ENCODE peak calls at places on chromosome 12, in nine cellular contexts. G is stomach, T is neuronal stem cell, R is A549, D is esophagus muscularis mucosa, P is PC-3, W is H9, X is lung, S is fibroblast of lung. U is an unnamed sample.
A peak's percentile ranks its signal among the peaks of the same experiment; 100 is the strongest.

GRCh38 chr12:113049976-113050742 is 6.4 kb upstream of the DTX1 start:
- DNase-seq in G (no peak), T (no peak), R (peak; percentile 63), D (no peak), P (peak; percentile 36), W (peak; percentile 86), X (no peak), S (no peak), U (no peak)

GRCh38 chr12:52369220-52369619 is 1.9 kb upstream of the KRT85 start:
- DNase-seq in G (no peak), T (no peak), R (no peak), D (no peak), P (no peak), W (no peak), X (no peak), S (no peak), U (no peak)

GRCh38 chr12:121789800-121790748 is 3.4 kb downstream of the RHOF start:
- DNase-seq in G (peak; percentile 75), T (no peak), R (no peak), D (no peak), P (peak; percentile 87), W (no peak), X (peak; percentile 71), S (no peak), U (peak; percentile 73)

GRCh38 chr12:48198619-48198973 is 4.5 kb downstream of the OR10AD1 start:
- DNase-seq in G (peak; percentile 42), T (no peak), R (no peak), D (peak; percentile 91), P (no peak), W (peak; percentile 47), X (no peak), S (peak; percentile 31), U (no peak)

GRCh38 chr12:11949738-11950403 is 120.9 kb upstream of the BCL2L14 start:
- DNase-seq in G (peak; percentile 61), T (no peak), R (no peak), D (peak; percentile 60), P (no peak), W (no peak), X (no peak), S (no peak), U (no peak)

GRCh38 chr12:24478254-24478653 is 470.6 kb downstream of the BCAT1 start:
- DNase-seq in G (no peak), T (no peak), R (no peak), D (no peak), P (no peak), W (no peak), X (no peak), S (peak; percentile 30), U (no peak)

GRCh38 chr12:28340261-28340660 is 150.0 kb downstream of the CCDC91 start:
- DNase-seq in G (no peak), T (no peak), R (no peak), D (no peak), P (no peak), W (no peak), X (no peak), S (peak; percentile 35), U (no peak)

GRCh38 chr12:21941522-21942376 is 523 bp upstream of the ABCC9 start:
- DNase-seq in G (no peak), T (peak; percentile 32), R (no peak), D (no peak), P (no peak), W (peak; percentile 75), X (peak; percentile 51), S (peak; percentile 51), U (no peak)

GRCh38 chr12:3381059-3382047 is 109.7 kb upstream of the PRMT8 start:
- DNase-seq in G (no peak), T (no peak), R (no peak), D (peak; percentile 68), P (no peak), W (no peak), X (no peak), S (no peak), U (no peak)

GRCh38 chr12:56014205-56014604 is 6.6 kb upstream of the IKZF4 start:
- DNase-seq in G (no peak), T (no peak), R (no peak), D (no peak), P (peak; percentile 18), W (no peak), X (peak; percentile 53), S (no peak), U (no peak)

GRCh38 chr12:108306014-108306501 is 33.1 kb downstream of the CMKLR1 start:
- DNase-seq in G (no peak), T (peak; percentile 32), R (no peak), D (no peak), P (peak; percentile 53), W (no peak), X (no peak), S (peak; percentile 76), U (no peak)

GRCh38 chr12:69130064-69130463 is 109.3 kb upstream of the CPSF6 start:
- DNase-seq in G (no peak), T (no peak), R (no peak), D (peak; percentile 14), P (no peak), W (no peak), X (no peak), S (no peak), U (no peak)

GRCh38 chr12:116897476-116897875 is 13.3 kb upstream of the FBXW8 start:
- DNase-seq in G (no peak), T (no peak), R (no peak), D (no peak), P (no peak), W (no peak), X (no peak), S (no peak), U (no peak)

GRCh38 chr12:45121224-45121623 is 70.3 kb upstream of the DBX2 start:
- DNase-seq in G (no peak), T (no peak), R (no peak), D (no peak), P (peak; percentile 19), W (no peak), X (no peak), S (no peak), U (no peak)

GRCh38 chr12:76029982-76030377 is 1.6 kb downstream of the PHLDA1 start:
- DNase-seq in G (no peak), T (no peak), R (no peak), D (no peak), P (peak; percentile 45), W (no peak), X (no peak), S (peak; percentile 42), U (peak; percentile 19)

GRCh38 chr12:79444089-79444488 is 246.7 kb downstream of the PAWR start:
- DNase-seq in G (no peak), T (no peak), R (no peak), D (no peak), P (peak; percentile 48), W (no peak), X (no peak), S (peak; percentile 68), U (no peak)

GRCh38 chr12:93751864-93752610 is 74.9 kb downstream of the CRADD start:
- DNase-seq in G (no peak), T (no peak), R (no peak), D (no peak), P (no peak), W (no peak), X (peak; percentile 51), S (peak; percentile 94), U (no peak)

GRCh38 chr12:130592641-130593040 is 123.5 kb downstream of the RIMBP2 start:
- DNase-seq in G (no peak), T (no peak), R (no peak), D (no peak), P (no peak), W (no peak), X (no peak), S (no peak), U (no peak)
- H3K9me3 ChIP-seq in G (peaks cover 6% of the 10 kb centered on the region), T (peaks cover 2% of the 10 kb centered on the region), R (no peaks in the 10 kb centered on the region), D (no peaks in the 10 kb centered on the region), P (no peaks in the 10 kb centered on the region), W (no peaks in the 10 kb centered on the region), X (peaks cover 7% of the 10 kb centered on the region), S (no peaks in the 10 kb centered on the region), U (no peaks in the 10 kb centered on the region)

DNA sequence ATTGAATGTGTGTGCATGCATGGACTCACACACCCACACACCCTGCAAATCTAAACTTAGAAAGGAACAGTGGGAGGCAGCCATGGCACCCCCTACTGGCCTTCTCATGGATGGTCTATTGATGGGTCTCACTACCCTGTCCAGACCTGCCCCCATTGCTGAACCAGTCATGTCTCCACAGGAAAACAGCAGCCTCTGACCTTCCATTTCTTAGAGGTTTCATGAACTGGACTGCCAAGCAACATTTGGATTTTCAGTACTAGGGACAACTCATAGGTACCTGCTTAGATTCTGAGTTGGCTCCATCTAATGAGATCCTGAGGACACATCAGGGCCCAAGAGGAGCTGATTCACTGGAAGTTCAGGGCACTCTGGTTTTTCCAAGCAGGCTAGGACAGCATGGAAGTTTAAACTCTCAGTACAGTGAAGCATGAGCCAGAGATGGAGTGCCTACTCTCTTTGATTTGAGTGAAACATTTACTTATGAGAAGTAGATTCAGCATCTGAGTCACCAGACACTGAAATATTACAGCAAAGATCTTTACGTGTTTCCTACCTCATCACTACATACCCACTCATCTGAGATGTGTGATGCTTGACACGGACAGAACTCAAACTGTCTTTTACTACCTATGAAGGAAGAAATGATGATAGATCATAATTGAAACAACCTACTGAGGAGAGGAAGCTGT is 98.9 kb upstream of the PLEKHG7 start:
- DNase-seq in G (no peak), T (no peak), R (no peak), D (no peak), P (no peak), W (no peak), X (no peak), S (peak; percentile 32), U (no peak)
- H3K9me3 ChIP-seq in G (peaks cover 3% of the 10 kb centered on the region), T (peaks cover 2% of the 10 kb centered on the region), R (peaks cover 50% of the 10 kb centered on the region), D (no peaks in the 10 kb centered on the region), P (no peaks in the 10 kb centered on the region), W (peaks cover 10% of the 10 kb centered on the region), X (peaks cover 6% of the 10 kb centered on the region), S (no peaks in the 10 kb centered on the region), U (no peaks in the 10 kb centered on the region)

DNA sequence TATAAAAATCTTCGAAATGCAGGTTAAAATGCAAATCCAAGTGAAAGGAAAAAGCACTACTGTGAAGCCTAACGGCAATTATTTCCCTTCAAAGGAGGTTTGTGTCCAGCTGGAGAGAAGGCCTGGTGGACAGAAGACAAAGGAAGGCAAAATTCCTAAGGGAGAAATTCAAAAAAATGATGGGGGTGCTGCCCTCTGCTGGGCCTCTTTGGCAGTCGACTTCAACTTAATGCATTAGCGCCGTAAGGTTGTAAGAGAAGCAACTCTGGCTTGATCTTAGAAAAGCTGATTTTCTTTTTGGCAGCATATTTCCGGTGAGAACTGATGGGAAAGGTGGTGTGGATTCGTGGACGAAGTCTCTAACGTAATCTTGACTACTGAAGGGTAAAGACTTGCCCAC is 34.3 kb upstream of the CHFR start:
- DNase-seq in G (no peak), T (no peak), R (no peak), D (no peak), P (no peak), W (no peak), X (no peak), S (no peak), U (no peak)
- H3K9me3 ChIP-seq in G (peaks cover 98% of the 10 kb centered on the region), T (peaks cover 34% of the 10 kb centered on the region), R (peaks cover 96% of the 10 kb centered on the region), D (peaks cover 66% of the 10 kb centered on the region), P (peaks cover 68% of the 10 kb centered on the region), W (peaks cover 79% of the 10 kb centered on the region), X (peaks cover 46% of the 10 kb centered on the region), S (peaks cover 8% of the 10 kb centered on the region), U (no peaks in the 10 kb centered on the region)

DNA sequence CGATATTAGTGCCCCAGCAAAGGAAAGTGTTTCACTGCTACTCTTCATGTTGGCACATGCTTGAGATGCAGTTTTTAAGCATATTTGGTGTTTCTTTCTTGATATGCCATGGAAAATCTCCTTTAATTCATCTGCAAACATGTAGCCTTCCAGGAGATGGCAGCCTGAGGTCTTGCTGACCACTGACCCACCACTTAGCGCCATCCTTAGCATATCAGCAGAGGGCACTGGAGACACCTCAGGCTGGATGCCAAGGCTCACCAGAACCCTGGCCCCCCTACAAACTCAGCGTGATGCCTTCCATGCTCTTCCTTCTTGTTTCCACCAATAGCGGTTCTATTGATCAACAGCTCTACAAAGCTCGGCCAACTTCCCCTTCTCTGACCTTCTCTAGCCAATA is 209.9 kb downstream of the SLC15A4 start:
- DNase-seq in G (no peak), T (no peak), R (no peak), D (no peak), P (no peak), W (peak; percentile 73), X (no peak), S (no peak), U (no peak)
- H3K9me3 ChIP-seq in G (no peaks in the 10 kb centered on the region), T (no peaks in the 10 kb centered on the region), R (no peaks in the 10 kb centered on the region), D (no peaks in the 10 kb centered on the region), P (no peaks in the 10 kb centered on the region), W (no peaks in the 10 kb centered on the region), X (peaks cover 2% of the 10 kb centered on the region), S (no peaks in the 10 kb centered on the region), U (no peaks in the 10 kb centered on the region)

U was measured in MM.1S.